ENCODE peak calls at places on chromosomes 13 and 19, in eight cellular contexts. E is breast epithelium, P is H1, V is colonic mucosa, S is stomach, W is NT2/D1, Q is heart left ventricle, A is thoracic aorta. Z is an unnamed sample. For H3K4me1, the result is how much of the 10 kb centered on the place peaks cover.

GRCh38 chr13:101149735-101150380 is 266.4 kb downstream of the NALCN start:
- DNase-seq in E (no peak), P (no peak), V (no peak), S (no peak), W (no peak), Q (no peak), A (no peak), Z (no peak)

GRCh38 chr19:48806818-48807589 is 3.8 kb downstream of the BCAT2 start:
- DNase-seq in E (no peak), P (peak), V (peak), S (no peak), W (no peak), Q (no peak), A (no peak), Z (peak)

GRCh38 chr19:29239220-29239776 is 26.3 kb upstream of the UQCRFS1 start:
- DNase-seq in E (no peak), P (no peak), V (no peak), S (no peak), W (no peak), Q (no peak), A (no peak), Z (no peak)

GRCh38 chr13:21242236-21242635 is 65.8 kb downstream of the MRPL57 start:
- DNase-seq in E (no peak), P (peak), V (no peak), S (no peak), W (peak), Q (no peak), A (no peak), Z (no peak)

GRCh38 chr19:31350033-31350692 is 927 bp upstream of the TSHZ3 start:
- DNase-seq in E (no peak), P (peak), V (no peak), S (no peak), W (no peak), Q (peak), A (no peak), Z (no peak)

GRCh38 chr13:114019367-114019766 is 45.5 kb upstream of the C13orf46 start:
- DNase-seq in E (no peak), P (no peak), V (no peak), S (no peak), W (peak), Q (no peak), A (no peak), Z (no peak)

GRCh38 chr13:90171649-90172048 is 1175.8 kb upstream of the MIR17HG start:
- DNase-seq in E (no peak), P (no peak), V (no peak), S (no peak), W (no peak), Q (no peak), A (no peak), Z (no peak)

GRCh38 chr13:111654531-111654930 is 334.1 kb downstream of the TEX29 start:
- DNase-seq in E (no peak), P (peak), V (no peak), S (no peak), W (no peak), Q (no peak), A (no peak), Z (no peak)

GRCh38 chr13:90868321-90868920 is 479.1 kb upstream of the MIR17HG start:
- DNase-seq in E (no peak), P (no peak), V (peak), S (no peak), W (no peak), Q (no peak), A (no peak), Z (no peak)

GRCh38 chr13:96243371-96243770 is 153.5 kb downstream of the HS6ST3 start:
- DNase-seq in E (no peak), P (no peak), V (no peak), S (no peak), W (no peak), Q (no peak), A (no peak), Z (no peak)

GRCh38 chr13:66556306-66556705 is 673.8 kb downstream of the PCDH9 start:
- DNase-seq in E (no peak), P (no peak), V (no peak), S (no peak), W (no peak), Q (no peak), A (no peak), Z (no peak)

GRCh38 chr13:44165172-44165894 is 208.3 kb upstream of the SERP2 start:
- DNase-seq in E (no peak), P (no peak), V (no peak), S (no peak), W (no peak), Q (no peak), A (no peak), Z (no peak)

GRCh38 chr19:48950159-48950558 is 4.5 kb upstream of the BAX start:
- DNase-seq in E (no peak), P (no peak), V (no peak), S (no peak), W (no peak), Q (no peak), A (no peak), Z (no peak)

DNA sequence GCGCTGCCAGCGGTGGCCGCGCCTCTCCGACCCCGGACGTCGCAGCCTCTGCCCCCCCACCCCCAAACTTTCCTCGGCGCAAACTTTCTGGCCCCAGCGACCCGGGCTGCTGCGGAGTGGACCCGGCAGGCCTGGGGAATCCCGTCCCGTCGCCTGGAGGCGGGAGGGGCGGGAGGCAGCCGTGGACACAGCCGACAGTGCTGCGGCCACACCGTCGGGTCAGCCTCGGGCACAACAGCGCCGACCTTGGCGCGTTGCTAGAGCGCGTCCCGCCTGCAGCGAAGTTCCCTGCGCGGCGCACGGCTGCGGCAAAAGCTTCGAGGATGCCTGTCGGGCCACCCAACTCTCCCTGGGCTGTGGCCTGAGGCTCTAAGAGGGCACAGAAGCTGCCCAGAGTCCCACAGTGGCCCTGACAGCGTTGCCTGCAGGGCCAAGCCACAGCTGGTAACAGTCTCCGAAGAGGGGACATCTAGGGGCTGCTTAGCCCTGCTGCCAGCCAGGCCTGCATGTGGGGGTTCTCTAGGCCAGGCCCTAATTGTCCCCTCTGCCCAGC is 1.3 kb downstream of the NFIX start:
- DNase-seq in E (no peak), P (peak), V (no peak), S (peak), W (no peak), Q (peak), A (no peak), Z (peak)
- H3K4me1 ChIP-seq in E (under half), P (under half), V (under half), S (under half), W (under half), Q (under half), A (under half), Z (half or more)

DNA sequence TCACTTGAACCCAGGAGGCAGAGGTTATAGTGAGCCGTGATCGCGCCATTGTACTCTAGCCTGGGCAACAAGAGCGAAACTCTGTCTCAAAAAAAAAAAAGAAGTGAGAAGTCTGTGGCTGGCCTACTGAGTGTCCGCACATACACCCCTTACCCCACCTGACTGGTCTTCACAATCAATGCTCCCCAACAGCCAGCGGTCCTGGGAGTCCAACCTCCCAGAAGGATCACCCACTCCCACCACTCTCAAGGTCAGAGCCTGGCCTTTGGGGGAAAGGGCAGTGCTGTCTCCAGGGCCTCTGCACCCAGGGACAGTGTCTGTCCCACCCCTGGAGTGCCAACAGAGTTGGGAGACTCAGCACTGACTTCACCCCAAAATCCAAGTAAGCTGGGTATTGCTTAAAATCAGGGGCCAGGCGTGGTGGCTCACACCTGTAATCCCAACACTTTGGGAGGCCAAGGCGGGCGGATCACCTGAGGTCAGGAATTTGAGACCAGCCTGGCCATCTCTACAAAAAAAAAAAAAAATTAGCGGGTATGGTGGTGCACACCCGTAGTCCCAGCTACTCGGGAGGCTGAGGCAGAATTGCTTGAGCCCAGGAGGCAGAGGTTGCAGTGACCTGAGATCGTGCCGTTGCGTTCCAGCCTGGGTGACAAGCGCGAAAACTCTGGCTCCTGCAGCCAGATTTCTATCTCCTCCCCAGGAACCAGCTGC is 2.3 kb upstream of the CD320 start:
- DNase-seq in E (no peak), P (peak), V (peak), S (peak), W (no peak), Q (no peak), A (no peak), Z (no peak)
- H3K4me1 ChIP-seq in E (under half), P (under half), V (under half), S (under half), W (under half), Q (under half), A (under half), Z (under half)

DNA sequence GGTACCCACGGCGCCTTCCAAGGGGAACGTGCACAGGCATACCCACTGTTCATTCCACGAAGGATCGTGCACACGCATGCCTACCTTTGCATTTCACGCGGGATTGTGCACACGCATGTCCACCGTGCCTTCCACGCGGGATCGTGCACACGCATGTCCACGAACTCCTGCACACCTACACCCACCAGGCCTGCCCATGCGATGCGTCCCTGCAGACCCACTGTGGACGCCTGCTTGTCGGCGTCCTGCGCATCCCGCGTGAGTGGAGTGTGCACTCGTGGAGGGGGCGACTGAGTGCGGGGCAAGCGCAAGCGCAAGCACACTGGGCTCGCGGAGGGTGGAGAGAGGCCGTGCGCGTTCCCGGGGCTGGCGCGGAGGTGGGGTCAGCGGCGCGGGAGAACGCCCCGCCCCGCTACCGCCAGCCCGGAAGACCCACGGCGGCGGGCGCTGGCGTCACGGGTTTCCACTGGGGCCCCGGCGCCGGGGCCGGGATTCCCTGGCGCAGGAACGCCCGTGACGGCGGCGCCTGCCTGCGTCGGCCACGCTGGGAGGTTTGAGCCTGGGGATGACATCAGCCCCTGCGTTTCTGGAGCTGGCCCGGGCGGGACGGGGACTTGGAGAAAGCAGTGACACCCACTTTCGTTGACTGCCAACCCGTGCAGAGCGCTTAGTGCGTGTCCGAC is 18.7 kb downstream of the GADD45B start:
- DNase-seq in E (peak), P (no peak), V (peak), S (peak), W (no peak), Q (peak), A (peak), Z (peak)
- H3K4me1 ChIP-seq in E (under half), P (under half), V (under half), S (under half), W (under half), Q (under half), A (under half), Z (under half)

DNA sequence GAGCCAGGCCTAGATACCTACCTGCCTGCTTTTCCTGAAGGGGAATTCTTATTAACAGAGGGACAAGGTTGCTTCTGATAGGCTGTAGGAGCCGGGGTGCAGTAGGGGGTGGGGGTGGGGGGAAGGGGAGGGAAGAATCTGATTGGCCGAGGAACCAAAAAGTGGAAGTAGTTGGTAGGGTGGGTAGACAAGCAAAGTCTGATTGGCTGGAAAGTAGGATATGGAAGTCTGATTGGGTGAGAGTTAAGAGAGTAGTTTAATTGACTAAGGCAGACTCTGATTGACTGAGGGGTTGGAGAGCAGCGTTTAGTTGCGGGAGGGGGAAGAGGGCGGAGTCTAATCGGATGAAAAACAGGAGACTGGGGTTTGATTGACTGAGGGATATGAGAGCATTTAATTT is 9.4 kb upstream of the CYP4F22 start:
- DNase-seq in E (no peak), P (no peak), V (no peak), S (no peak), W (no peak), Q (no peak), A (no peak), Z (no peak)
- H3K4me1 ChIP-seq in E (under half), P (under half), V (under half), S (under half), W (under half), Q (under half), A (under half), Z (under half)

GRCh38 chr19:10882108-10882457 is 10.7 kb downstream of the CARM1 start:
- DNase-seq in E (no peak), P (no peak), V (no peak), S (no peak), W (no peak), Q (peak), A (no peak), Z (no peak)

GRCh38 chr19:10881403-10882107 is 10.2 kb downstream of the CARM1 start:
- DNase-seq in E (no peak), P (no peak), V (no peak), S (no peak), W (no peak), Q (no peak), A (no peak), Z (no peak)

GRCh38 chr19:10876459-10877240 is 5.3 kb downstream of the CARM1 start:
- DNase-seq in E (no peak), P (no peak), V (no peak), S (no peak), W (no peak), Q (no peak), A (peak), Z (peak)

GRCh38 chr19:10874019-10874418 is 2.7 kb downstream of the CARM1 start:
- DNase-seq in E (no peak), P (no peak), V (peak), S (no peak), W (no peak), Q (no peak), A (no peak), Z (no peak)

GRCh38 chr19:10878253-10878652 is 6.9 kb downstream of the CARM1 start:
- DNase-seq in E (no peak), P (no peak), V (no peak), S (no peak), W (no peak), Q (no peak), A (no peak), Z (no peak)
- H3K4me1 ChIP-seq in E (under half), P (under half), V (under half), S (under half), W (under half), Q (half or more), A (under half), Z (half or more)

GRCh38 chr13:29578300-29579048 is 17.0 kb downstream of the SLC7A1 start:
- DNase-seq in E (no peak), P (no peak), V (no peak), S (no peak), W (no peak), Q (no peak), A (no peak), Z (no peak)
- H3K4me1 ChIP-seq in E (under half), P (under half), V (under half), S (under half), W (under half), Q (under half), A (under half), Z (under half)

DNA sequence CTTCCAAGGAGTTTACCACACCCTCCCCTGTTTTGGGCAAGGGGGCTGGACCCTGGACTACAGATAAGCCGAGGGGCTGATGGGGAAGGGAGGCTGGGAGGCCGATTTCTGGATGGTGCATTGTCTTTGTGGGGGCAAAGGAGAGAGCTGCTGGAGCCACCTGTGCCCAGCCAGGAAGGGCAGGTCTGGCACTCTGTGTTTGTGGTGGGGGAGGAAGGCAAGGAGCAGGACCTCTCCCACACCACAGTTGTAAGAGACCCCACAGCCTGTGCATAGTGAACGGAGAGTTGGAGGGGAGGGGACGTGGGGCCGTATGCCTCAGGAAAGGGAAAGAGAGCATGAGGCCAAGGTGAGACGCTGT is 16.0 kb upstream of the PRR19 start:
- DNase-seq in E (no peak), P (no peak), V (no peak), S (no peak), W (no peak), Q (no peak), A (no peak), Z (no peak)
- H3K4me1 ChIP-seq in E (under half), P (under half), V (under half), S (under half), W (under half), Q (under half), A (under half), Z (under half)

DNA sequence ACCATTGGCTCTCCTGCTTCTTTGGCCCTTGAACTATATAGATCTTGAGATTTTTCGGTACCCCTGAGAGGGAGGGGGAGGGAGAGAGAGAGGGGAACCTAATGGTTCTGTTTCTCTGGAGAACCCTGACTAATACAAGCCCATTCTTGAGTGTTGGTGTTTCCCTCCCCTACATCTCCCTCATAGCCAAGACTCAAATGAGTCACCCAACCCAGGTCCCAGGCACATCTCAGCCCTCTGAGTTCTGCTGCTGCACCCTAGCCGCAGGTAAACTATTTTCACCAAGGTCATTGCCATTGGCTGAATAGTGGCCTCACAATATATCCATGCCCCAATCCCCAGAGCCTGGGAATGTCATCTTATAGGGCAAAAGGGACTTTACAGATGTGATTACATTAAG is 225.8 kb upstream of the MAB21L1 start:
- DNase-seq in E (no peak), P (no peak), V (no peak), S (no peak), W (no peak), Q (no peak), A (no peak), Z (no peak)
- H3K4me1 ChIP-seq in E (under half), P (under half), V (under half), S (under half), W (under half), Q (under half), A (under half), Z (under half)

Z was measured in gastrocnemius medialis.